ENCODE peak calls at places on chromosomes 13 and 19, in six cellular contexts. C, F, X, L, V and Y are unnamed samples.
A peak's percentile ranks its signal among the peaks of the same experiment; 100 is the strongest.

GRCh38 chr19:990119-990571 is 6.0 kb downstream of the WDR18 start:
- DNase-seq in V (no peak), F (no peak), X (no peak), L (no peak), C (no peak), Y (no peak)

GRCh38 chr19:3175761-3176714 is 2.5 kb upstream of the S1PR4 start:
- DNase-seq in L (peak; percentile 16), F (no peak), C (no peak), V (no peak), X (peak; percentile 65), Y (no peak)

GRCh38 chr19:18768997-18769891 is 21.9 kb downstream of the COMP start:
- DNase-seq in F (no peak), X (no peak), C (no peak), V (no peak), L (peak; percentile 22), Y (no peak)

GRCh38 chr13:83876546-83876945 is 5.7 kb downstream of the SLITRK1 start:
- DNase-seq in V (no peak), X (no peak), L (no peak), C (no peak), F (no peak), Y (no peak)

GRCh38 chr19:3336680-3337523 is 29.5 kb upstream of the NFIC start:
- DNase-seq in V (no peak), L (peak; percentile 85), F (peak; percentile 35), X (no peak), C (no peak), Y (no peak)

GRCh38 chr19:53768401-53768800 is 55.7 kb downstream of the NLRP12 start:
- DNase-seq in V (no peak), C (no peak), L (no peak), F (no peak), X (no peak), Y (no peak)

GRCh38 chr19:44776402-44777096 is 1.1 kb upstream of the CBLC start:
- DNase-seq in V (no peak), C (no peak), F (no peak), L (no peak), X (peak; percentile 73), Y (no peak)

GRCh38 chr13:68047889-68048288 is 817.8 kb upstream of the PCDH9 start:
- DNase-seq in V (no peak), F (no peak), C (no peak), X (no peak), L (no peak), Y (no peak)

GRCh38 chr13:76973920-76974617 is 17.8 kb upstream of the CLN5 start:
- DNase-seq in X (no peak), C (no peak), F (no peak), L (no peak), V (no peak), Y (no peak)

GRCh38 chr13:104171132-104171531 is 1104.9 kb upstream of the SLC10A2 start:
- DNase-seq in L (peak; percentile 30), X (no peak), F (no peak), C (no peak), V (no peak), Y (no peak)

GRCh38 chr13:37225414-37226047 is 120.1 kb upstream of the CSNK1A1L start:
- DNase-seq in C (no peak), X (no peak), F (no peak), V (no peak), L (no peak), Y (no peak)

GRCh38 chr19:17616961-17617806 is 61.7 kb downstream of the COLGALT1 start:
- DNase-seq in L (no peak), V (no peak), C (no peak), F (no peak), X (peak; percentile 51), Y (peak; percentile 10)

GRCh38 chr19:19257836-19258588 is 15.1 kb downstream of the TM6SF2 start:
- DNase-seq in F (no peak), V (no peak), C (no peak), L (no peak), X (no peak), Y (no peak)

GRCh38 chr13:47258384-47258783 is 361.5 kb upstream of the HTR2A start:
- DNase-seq in L (no peak), C (no peak), V (no peak), X (no peak), F (no peak), Y (no peak)

GRCh38 chr13:113930711-113931637 is 42.9 kb downstream of the C13orf46 start:
- DNase-seq in V (no peak), X (no peak), L (no peak), C (no peak), F (no peak), Y (no peak)

GRCh38 chr13:41767801-41768200 is 193.1 kb downstream of the VWA8 start:
- DNase-seq in V (no peak), L (no peak), C (no peak), F (no peak), X (no peak), Y (no peak)

GRCh38 chr13:38657191-38657590 is 29.7 kb upstream of the FREM2 start:
- DNase-seq in C (no peak), V (no peak), X (no peak), L (no peak), F (no peak), Y (no peak)

GRCh38 chr13:94641432-94641941 is 39.8 kb downstream of the GPR180 start:
- DNase-seq in F (no peak), L (peak; percentile 75), V (no peak), X (no peak), C (no peak), Y (no peak)

GRCh38 chr19:3641515-3642269 is 15.1 kb upstream of the CACTIN start:
- DNase-seq in F (no peak), V (no peak), X (no peak), L (no peak), C (no peak), Y (no peak)

GRCh38 chr19:29506619-29506911 is 19.2 kb upstream of the VSTM2B start:
- DNase-seq in X (no peak), V (no peak), F (no peak), C (no peak), L (no peak), Y (no peak)

GRCh38 chr13:49783865-49784264 is 8.6 kb downstream of the KPNA3 start:
- DNase-seq in V (no peak), C (no peak), F (no peak), X (no peak), L (no peak), Y (no peak)

GRCh38 chr19:3968556-3969434 is 2.1 kb downstream of the DAPK3 start:
- DNase-seq in L (no peak), X (peak; percentile 85), V (no peak), C (no peak), F (no peak), Y (peak; percentile 93)

GRCh38 chr19:13864513-13865242 is 12.3 kb upstream of the NANOS3 start:
- DNase-seq in F (no peak), L (no peak), V (no peak), C (no peak), X (no peak), Y (no peak)

GRCh38 chr13:26785845-26786630 is 25.5 kb upstream of the GPR12 start:
- DNase-seq in V (peak; percentile 33), L (peak; percentile 65), X (no peak), C (no peak), F (no peak), Y (no peak)

GRCh38 chr13:33838567-33839131 is 20.7 kb downstream of the RFC3 start:
- DNase-seq in L (no peak), C (no peak), V (no peak), X (no peak), F (no peak), Y (no peak)

GRCh38 chr13:78603240-78603947 is at the start of gene POU4F1:
- DNase-seq in V (peak; percentile 56), C (peak; percentile 26), L (peak; percentile 94), X (no peak), F (no peak), Y (no peak)

GRCh38 chr13:79525458-79525857 is 44.5 kb downstream of the NDFIP2 start:
- DNase-seq in X (no peak), L (no peak), C (no peak), F (peak; percentile 36), V (no peak), Y (no peak)

GRCh38 chr19:17304386-17305047 is 1.2 kb upstream of the MRPL34 start:
- DNase-seq in F (no peak), X (no peak), C (no peak), V (no peak), L (no peak), Y (no peak)

GRCh38 chr19:44685877-44686276 is 13.1 kb upstream of the CEACAM16 start:
- DNase-seq in L (no peak), C (no peak), V (no peak), X (no peak), F (no peak), Y (no peak)

GRCh38 chr13:44382635-44383145 is 9.1 kb downstream of the SERP2 start:
- DNase-seq in C (no peak), L (no peak), F (no peak), V (no peak), X (no peak), Y (no peak)

GRCh38 chr13:27171244-27171829 is at the start of gene USP12:
- DNase-seq in C (no peak), V (peak; percentile 45), X (no peak), F (no peak), L (peak; percentile 48), Y (no peak)

GRCh38 chr19:3625996-3626472 is 556 bp downstream of the CACTIN start:
- DNase-seq in C (no peak), V (peak; percentile 14), L (no peak), X (no peak), F (no peak), Y (no peak)

GRCh38 chr19:28956421-28956820 is 256.5 kb downstream of the UQCRFS1 start:
- DNase-seq in C (no peak), L (no peak), X (no peak), V (no peak), F (no peak), Y (no peak)

GRCh38 chr19:40623403-40624239 is 22.5 kb downstream of the LTBP4 start:
- DNase-seq in C (peak; percentile 61), V (no peak), F (no peak), X (peak; percentile 80), L (peak; percentile 86), Y (no peak)

GRCh38 chr19:55172741-55173140 is 6.3 kb upstream of the DNAAF3 start:
- DNase-seq in L (no peak), C (no peak), X (no peak), V (no peak), F (no peak), Y (no peak)

GRCh38 chr19:8552810-8553209 is 24.4 kb downstream of the MYO1F start:
- DNase-seq in F (no peak), X (peak; percentile 75), L (no peak), C (no peak), V (no peak), Y (no peak)

GRCh38 chr13:37869506-37869755 is 141 bp downstream of the TRPC4 start:
- DNase-seq in X (no peak), C (no peak), L (no peak), F (no peak), V (no peak), Y (no peak)

GRCh38 chr19:35291259-35291658 is 702 bp upstream of the MAG start:
- DNase-seq in X (no peak), L (peak; percentile 45), F (no peak), C (no peak), V (no peak), Y (no peak)

GRCh38 chr13:23680836-23681235 is 110.6 kb downstream of the TNFRSF19 start:
- DNase-seq in C (no peak), V (no peak), F (no peak), L (no peak), X (no peak), Y (no peak)